ENCODE peak calls at places on chromosomes 3 and 15, in six cellular contexts. One of them, this sample, is unnamed. For H3K4me1, the result is how much of the 10 kb centered on the place peaks cover.

GRCh38 chr3:18223591-18224338 is 201.4 kb downstream of the SATB1 start:
- DNase-seq in colonic mucosa: no peak
- DNase-seq in adrenal gland: no peak
- DNase-seq in IMR-90: no peak
- DNase-seq in left ventricle myocardium inferior: no peak
- DNase-seq in DND-41: peak
- DNase-seq in this sample: no peak

GRCh38 chr15:59051867-59052861 is 52.8 kb upstream of the CCNB2 start:
- DNase-seq in colonic mucosa: no peak
- DNase-seq in adrenal gland: no peak
- DNase-seq in IMR-90: no peak
- DNase-seq in left ventricle myocardium inferior: no peak
- DNase-seq in DND-41: no peak
- DNase-seq in this sample: no peak

GRCh38 chr3:20125912-20126311 is 60.1 kb downstream of the SGO1 start:
- DNase-seq in colonic mucosa: no peak
- DNase-seq in adrenal gland: no peak
- DNase-seq in IMR-90: no peak
- DNase-seq in left ventricle myocardium inferior: no peak
- DNase-seq in DND-41: no peak
- DNase-seq in this sample: no peak

GRCh38 chr15:69848551-69849231 is 249.0 kb downstream of the TLE3 start:
- DNase-seq in colonic mucosa: no peak
- DNase-seq in adrenal gland: no peak
- DNase-seq in IMR-90: no peak
- DNase-seq in left ventricle myocardium inferior: no peak
- DNase-seq in DND-41: no peak
- DNase-seq in this sample: no peak

GRCh38 chr3:126376464-126376863 is 18.2 kb upstream of the CFAP100 start:
- DNase-seq in colonic mucosa: no peak
- DNase-seq in adrenal gland: no peak
- DNase-seq in IMR-90: no peak
- DNase-seq in left ventricle myocardium inferior: no peak
- DNase-seq in DND-41: no peak
- DNase-seq in this sample: no peak

GRCh38 chr15:23075927-23076326 is 36.6 kb upstream of the TUBGCP5 start:
- DNase-seq in colonic mucosa: no peak
- DNase-seq in adrenal gland: no peak
- DNase-seq in IMR-90: no peak
- DNase-seq in left ventricle myocardium inferior: no peak
- DNase-seq in DND-41: no peak
- DNase-seq in this sample: no peak

GRCh38 chr3:70090322-70090913 is 90.9 kb downstream of the SAMMSON start:
- DNase-seq in colonic mucosa: no peak
- DNase-seq in adrenal gland: no peak
- DNase-seq in IMR-90: peak
- DNase-seq in left ventricle myocardium inferior: no peak
- DNase-seq in DND-41: no peak
- DNase-seq in this sample: no peak

GRCh38 chr3:133836497-133837158 is 31.0 kb downstream of the SRPRB start:
- DNase-seq in colonic mucosa: no peak
- DNase-seq in adrenal gland: peak
- DNase-seq in IMR-90: no peak
- DNase-seq in left ventricle myocardium inferior: no peak
- DNase-seq in DND-41: no peak
- DNase-seq in this sample: no peak

GRCh38 chr3:155807823-155808222 is 1.7 kb upstream of the C3orf33 start:
- DNase-seq in colonic mucosa: no peak
- DNase-seq in adrenal gland: no peak
- DNase-seq in IMR-90: peak
- DNase-seq in left ventricle myocardium inferior: no peak
- DNase-seq in DND-41: no peak
- DNase-seq in this sample: no peak

GRCh38 chr15:81106560-81106959 is 27.5 kb upstream of the CFAP161 start:
- DNase-seq in colonic mucosa: peak
- DNase-seq in adrenal gland: peak
- DNase-seq in IMR-90: peak
- DNase-seq in left ventricle myocardium inferior: no peak
- DNase-seq in DND-41: peak
- DNase-seq in this sample: peak

GRCh38 chr3:44960387-44961026 is 15.5 kb downstream of the ZDHHC3 start:
- DNase-seq in colonic mucosa: no peak
- DNase-seq in adrenal gland: no peak
- DNase-seq in IMR-90: peak
- DNase-seq in left ventricle myocardium inferior: no peak
- DNase-seq in DND-41: no peak
- DNase-seq in this sample: no peak

GRCh38 chr3:193396451-193397244 is 18.1 kb upstream of the ATP13A5 start:
- DNase-seq in colonic mucosa: no peak
- DNase-seq in adrenal gland: no peak
- DNase-seq in IMR-90: no peak
- DNase-seq in left ventricle myocardium inferior: no peak
- DNase-seq in DND-41: no peak
- DNase-seq in this sample: no peak

GRCh38 chr3:30443756-30444673 is 162.4 kb upstream of the TGFBR2 start:
- DNase-seq in colonic mucosa: no peak
- DNase-seq in adrenal gland: no peak
- DNase-seq in IMR-90: no peak
- DNase-seq in left ventricle myocardium inferior: no peak
- DNase-seq in DND-41: no peak
- DNase-seq in this sample: no peak

GRCh38 chr15:31323627-31324026 is 3.0 kb upstream of the KLF13 start:
- DNase-seq in colonic mucosa: no peak
- DNase-seq in adrenal gland: no peak
- DNase-seq in IMR-90: no peak
- DNase-seq in left ventricle myocardium inferior: no peak
- DNase-seq in DND-41: no peak
- DNase-seq in this sample: no peak

GRCh38 chr3:32557640-32558352 is 12.9 kb downstream of the DYNC1LI1 start:
- DNase-seq in colonic mucosa: no peak
- DNase-seq in adrenal gland: no peak
- DNase-seq in IMR-90: no peak
- DNase-seq in left ventricle myocardium inferior: no peak
- DNase-seq in DND-41: no peak
- DNase-seq in this sample: no peak

GRCh38 chr3:10305331-10305902 is 12.7 kb upstream of the GHRL start:
- DNase-seq in colonic mucosa: no peak
- DNase-seq in adrenal gland: no peak
- DNase-seq in IMR-90: no peak
- DNase-seq in left ventricle myocardium inferior: no peak
- DNase-seq in DND-41: no peak
- DNase-seq in this sample: no peak

GRCh38 chr3:119323401-119324107 is 29.4 kb downstream of the ARHGAP31 start:
- DNase-seq in colonic mucosa: no peak
- DNase-seq in adrenal gland: no peak
- DNase-seq in IMR-90: no peak
- DNase-seq in left ventricle myocardium inferior: no peak
- DNase-seq in DND-41: no peak
- DNase-seq in this sample: peak

GRCh38 chr3:11134794-11135193 is 19.5 kb upstream of the HRH1 start:
- DNase-seq in colonic mucosa: no peak
- DNase-seq in adrenal gland: no peak
- DNase-seq in IMR-90: peak
- DNase-seq in left ventricle myocardium inferior: no peak
- DNase-seq in DND-41: no peak
- DNase-seq in this sample: no peak

GRCh38 chr3:26350853-26351252 is 271.7 kb upstream of the LRRC3B start:
- DNase-seq in colonic mucosa: no peak
- DNase-seq in adrenal gland: no peak
- DNase-seq in IMR-90: no peak
- DNase-seq in left ventricle myocardium inferior: no peak
- DNase-seq in DND-41: no peak
- DNase-seq in this sample: no peak

GRCh38 chr15:29101491-29101890 is 168.1 kb downstream of the NSMCE3 start:
- DNase-seq in colonic mucosa: no peak
- DNase-seq in adrenal gland: no peak
- DNase-seq in IMR-90: no peak
- DNase-seq in left ventricle myocardium inferior: no peak
- DNase-seq in DND-41: no peak
- DNase-seq in this sample: no peak

GRCh38 chr3:124250053-124250452 is 258.1 kb upstream of the ROPN1 start:
- DNase-seq in colonic mucosa: no peak
- DNase-seq in adrenal gland: no peak
- DNase-seq in IMR-90: no peak
- DNase-seq in left ventricle myocardium inferior: no peak
- DNase-seq in DND-41: no peak
- DNase-seq in this sample: no peak

GRCh38 chr3:55511895-55512585 is 24.9 kb upstream of the WNT5A start:
- DNase-seq in colonic mucosa: no peak
- DNase-seq in adrenal gland: no peak
- DNase-seq in IMR-90: peak
- DNase-seq in left ventricle myocardium inferior: no peak
- DNase-seq in DND-41: no peak
- DNase-seq in this sample: no peak

GRCh38 chr15:47965297-47965696 is 155.5 kb upstream of the SLC24A5 start:
- DNase-seq in colonic mucosa: no peak
- DNase-seq in adrenal gland: no peak
- DNase-seq in IMR-90: no peak
- DNase-seq in left ventricle myocardium inferior: no peak
- DNase-seq in DND-41: no peak
- DNase-seq in this sample: no peak

GRCh38 chr15:75821946-75822345 is 21.3 kb upstream of the UBE2Q2 start:
- DNase-seq in colonic mucosa: no peak
- DNase-seq in adrenal gland: no peak
- DNase-seq in IMR-90: no peak
- DNase-seq in left ventricle myocardium inferior: no peak
- DNase-seq in DND-41: no peak
- DNase-seq in this sample: no peak

GRCh38 chr15:75814794-75815193 is 28.5 kb upstream of the UBE2Q2 start:
- DNase-seq in colonic mucosa: no peak
- DNase-seq in adrenal gland: no peak
- DNase-seq in IMR-90: no peak
- DNase-seq in left ventricle myocardium inferior: no peak
- DNase-seq in DND-41: no peak
- DNase-seq in this sample: no peak

GRCh38 chr15:75820206-75820605 is 23.0 kb upstream of the UBE2Q2 start:
- DNase-seq in colonic mucosa: no peak
- DNase-seq in adrenal gland: no peak
- DNase-seq in IMR-90: no peak
- DNase-seq in left ventricle myocardium inferior: no peak
- DNase-seq in DND-41: no peak
- DNase-seq in this sample: no peak

GRCh38 chr15:75815811-75816719 is 27.2 kb upstream of the UBE2Q2 start:
- DNase-seq in colonic mucosa: no peak
- DNase-seq in adrenal gland: no peak
- DNase-seq in IMR-90: no peak
- DNase-seq in left ventricle myocardium inferior: no peak
- DNase-seq in DND-41: no peak
- DNase-seq in this sample: no peak

GRCh38 chr15:75817151-75817935 is 25.9 kb upstream of the UBE2Q2 start:
- DNase-seq in colonic mucosa: no peak
- DNase-seq in adrenal gland: no peak
- DNase-seq in IMR-90: no peak
- DNase-seq in left ventricle myocardium inferior: no peak
- DNase-seq in DND-41: no peak
- DNase-seq in this sample: no peak
- H3K4me3 ChIP-seq in colonic mucosa: no peak
- H3K4me3 ChIP-seq in adrenal gland: peak
- H3K4me3 ChIP-seq in IMR-90: peak
- H3K4me3 ChIP-seq in left ventricle myocardium inferior: peak
- H3K4me3 ChIP-seq in DND-41: no peak
- H3K4me3 ChIP-seq in this sample: no peak

DNA sequence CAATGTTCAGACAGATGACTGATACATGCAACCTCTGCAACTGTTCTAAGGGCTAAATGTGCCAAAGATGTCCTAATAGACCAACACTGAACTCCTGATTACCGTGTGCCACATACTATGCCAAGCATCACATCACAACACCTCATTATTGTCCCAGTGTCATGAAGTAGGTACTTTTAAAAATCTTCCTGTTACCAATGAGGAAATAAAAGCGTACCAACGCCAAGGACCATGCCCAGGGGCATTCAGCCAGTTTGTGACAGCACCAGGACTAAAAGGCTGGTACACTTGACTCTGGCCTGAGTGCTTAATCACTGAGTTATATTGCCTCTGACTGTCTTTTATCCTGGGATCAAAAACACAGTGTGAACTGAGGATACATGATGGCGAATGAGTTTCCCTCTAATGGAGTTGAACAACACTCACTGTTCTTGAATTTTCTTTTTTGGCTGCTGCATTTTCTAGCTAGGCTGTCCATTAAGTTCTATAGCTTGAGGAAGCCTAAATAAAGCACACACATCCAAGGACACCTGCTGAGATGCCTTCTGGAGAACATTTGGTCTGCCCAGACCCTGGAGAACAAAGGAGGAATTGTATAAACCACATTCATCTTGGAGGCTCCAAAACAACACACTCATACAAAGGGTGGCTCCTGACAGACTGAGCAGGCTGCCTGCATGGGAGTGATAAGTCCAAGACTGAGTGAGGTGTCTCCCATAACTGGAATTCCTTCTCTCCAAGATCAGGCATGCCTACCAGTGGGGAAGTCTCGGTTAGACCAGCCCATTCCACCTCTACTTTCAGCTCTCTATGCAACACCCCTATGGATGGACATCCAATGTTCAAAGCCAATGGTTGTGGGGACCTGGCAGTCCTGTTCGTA is 126.7 kb upstream of the PRICKLE2 start:
- DNase-seq in colonic mucosa: no peak
- DNase-seq in adrenal gland: peak
- DNase-seq in IMR-90: peak
- DNase-seq in left ventricle myocardium inferior: no peak
- DNase-seq in DND-41: no peak
- DNase-seq in this sample: peak
- H3K4me1 ChIP-seq in colonic mucosa: under half
- H3K4me1 ChIP-seq in adrenal gland: under half
- H3K4me1 ChIP-seq in IMR-90: under half
- H3K4me1 ChIP-seq in left ventricle myocardium inferior: under half
- H3K4me1 ChIP-seq in DND-41: under half
- H3K4me1 ChIP-seq in this sample: under half

GRCh38 chr15:74959643-74959939 is 3.0 kb upstream of the RPP25 start:
- DNase-seq in colonic mucosa: no peak
- DNase-seq in adrenal gland: no peak
- DNase-seq in IMR-90: no peak
- DNase-seq in left ventricle myocardium inferior: no peak
- DNase-seq in DND-41: no peak
- DNase-seq in this sample: no peak
- H3K4me3 ChIP-seq in colonic mucosa: no peak
- H3K4me3 ChIP-seq in adrenal gland: peak
- H3K4me3 ChIP-seq in IMR-90: no peak
- H3K4me3 ChIP-seq in left ventricle myocardium inferior: peak
- H3K4me3 ChIP-seq in DND-41: no peak
- H3K4me3 ChIP-seq in this sample: no peak

GRCh38 chr3:196202516-196202970 is 8.7 kb downstream of the ZDHHC19 start:
- DNase-seq in colonic mucosa: no peak
- DNase-seq in adrenal gland: no peak
- DNase-seq in IMR-90: peak
- DNase-seq in left ventricle myocardium inferior: peak
- DNase-seq in DND-41: no peak
- DNase-seq in this sample: no peak

GRCh38 chr3:196197524-196197923 is 13.7 kb downstream of the ZDHHC19 start:
- DNase-seq in colonic mucosa: no peak
- DNase-seq in adrenal gland: no peak
- DNase-seq in IMR-90: no peak
- DNase-seq in left ventricle myocardium inferior: no peak
- DNase-seq in DND-41: no peak
- DNase-seq in this sample: no peak

GRCh38 chr3:196198081-196198675 is 13.0 kb downstream of the ZDHHC19 start:
- DNase-seq in colonic mucosa: no peak
- DNase-seq in adrenal gland: no peak
- DNase-seq in IMR-90: no peak
- DNase-seq in left ventricle myocardium inferior: no peak
- DNase-seq in DND-41: no peak
- DNase-seq in this sample: no peak

GRCh38 chr3:196195664-196196255 is 15.4 kb downstream of the ZDHHC19 start:
- DNase-seq in colonic mucosa: no peak
- DNase-seq in adrenal gland: no peak
- DNase-seq in IMR-90: no peak
- DNase-seq in left ventricle myocardium inferior: no peak
- DNase-seq in DND-41: no peak
- DNase-seq in this sample: no peak

GRCh38 chr3:196198771-196199753 is 12.1 kb downstream of the ZDHHC19 start:
- DNase-seq in colonic mucosa: no peak
- DNase-seq in adrenal gland: no peak
- DNase-seq in IMR-90: no peak
- DNase-seq in left ventricle myocardium inferior: no peak
- DNase-seq in DND-41: no peak
- DNase-seq in this sample: no peak
- H3K4me1 ChIP-seq in colonic mucosa: under half
- H3K4me1 ChIP-seq in adrenal gland: under half
- H3K4me1 ChIP-seq in IMR-90: under half
- H3K4me1 ChIP-seq in left ventricle myocardium inferior: under half
- H3K4me1 ChIP-seq in DND-41: under half
- H3K4me1 ChIP-seq in this sample: under half